ENCODE peak calls at places on chromosome 21, in nine cellular contexts. T, G, A, U, C, R, M, Q and W are unnamed samples.

GRCh38 chr21:41648591-41649031 is 118.2 kb downstream of the RIPK4 start:
- DNase-seq in M (no peak), T (no peak), G (no peak), U (no peak), R (no peak), Q (peak), A (peak), C (no peak), W (peak)

GRCh38 chr21:17925900-17926299 is 106.7 kb upstream of the C21orf91 start:
- DNase-seq in U (peak), A (peak), M (peak), C (no peak), G (peak), Q (peak), R (peak), T (no peak), W (peak)

GRCh38 chr21:19420607-19421006 is 1017.0 kb upstream of the TMPRSS15 start:
- DNase-seq in R (no peak), M (no peak), G (no peak), C (no peak), U (peak), Q (no peak), T (no peak), A (no peak), W (no peak)

GRCh38 chr21:10521091-10521598 is at the start of gene TPTE:
- DNase-seq in C (no peak), R (no peak), U (no peak), A (no peak), T (peak), G (no peak), M (no peak), Q (no peak), W (no peak)

GRCh38 chr21:40568756-40569155 is 278.2 kb downstream of the DSCAM start:
- DNase-seq in U (no peak), G (no peak), M (no peak), C (no peak), T (no peak), A (no peak), R (no peak), Q (no peak), W (no peak)

GRCh38 chr21:25133939-25134338 is 473.3 kb downstream of the MRPL39 start:
- DNase-seq in A (peak), C (no peak), M (no peak), R (no peak), U (no peak), G (no peak), Q (peak), T (no peak), W (no peak)

GRCh38 chr21:43851593-43851992 is 13.4 kb upstream of the AGPAT3 start:
- DNase-seq in T (no peak), G (no peak), U (no peak), C (no peak), R (no peak), A (no peak), Q (no peak), M (no peak), W (no peak)

GRCh38 chr21:41641821-41642368 is 125.0 kb downstream of the RIPK4 start:
- DNase-seq in A (peak), M (no peak), C (no peak), U (peak), Q (peak), G (peak), T (no peak), R (peak), W (peak)

GRCh38 chr21:41899431-41900202 is 20.5 kb upstream of the PRDM15 start:
- DNase-seq in T (no peak), C (no peak), M (no peak), Q (no peak), R (no peak), A (no peak), U (no peak), G (no peak), W (no peak)

GRCh38 chr21:35974801-35975200 is 85.5 kb downstream of the SETD4 start:
- DNase-seq in G (no peak), T (no peak), Q (peak), M (no peak), R (peak), C (peak), U (no peak), A (peak), W (no peak)

GRCh38 chr21:45091540-45092322 is 17.4 kb downstream of the ADARB1 start:
- DNase-seq in M (no peak), C (no peak), Q (no peak), A (peak), R (no peak), U (no peak), G (no peak), T (peak), W (peak)

GRCh38 chr21:27060190-27060589 is 93.3 kb upstream of the ADAMTS5 start:
- DNase-seq in G (no peak), Q (no peak), T (no peak), A (peak), R (no peak), M (no peak), U (no peak), C (no peak), W (peak)

DNA sequence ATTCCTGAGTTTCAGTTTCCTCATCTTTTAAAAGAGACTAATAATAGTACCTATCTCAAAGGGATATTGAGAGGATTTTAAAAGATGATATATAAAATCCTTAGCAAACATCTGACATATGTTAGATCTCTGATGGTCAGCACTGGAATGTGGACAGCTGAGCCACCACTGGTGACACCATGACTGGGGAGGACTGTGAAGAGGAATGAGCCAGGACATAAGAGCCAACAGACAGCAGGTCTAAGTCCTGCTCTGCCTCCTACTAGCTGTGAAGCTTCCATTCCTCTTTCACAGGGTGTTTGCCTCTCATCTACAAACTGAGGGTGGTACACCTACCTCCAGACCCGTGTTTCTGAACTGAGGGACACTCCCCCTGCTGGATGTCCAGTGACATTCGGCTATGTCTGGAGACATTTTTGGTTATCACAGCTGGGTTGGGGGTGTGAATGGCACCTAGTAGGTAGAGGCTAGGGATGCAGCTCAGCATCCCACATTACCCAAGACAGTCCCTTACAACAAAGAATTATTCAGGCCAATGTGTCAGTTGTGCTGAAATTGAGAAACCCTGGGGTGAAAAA is 109.1 kb upstream of the OLIG2 start:
- DNase-seq in U (no peak), M (peak), T (peak), Q (peak), R (peak), G (no peak), C (peak), A (no peak), W (no peak)
- TF ChIP-seq CTCF in U (no peak), M (peak), T (peak), Q (peak), R (peak), G (peak), C (peak), A (no peak), W (no peak)

GRCh38 chr21:46100426-46100825 is 2.5 kb downstream of the COL6A2 start:
- DNase-seq in A (peak), G (no peak), U (peak), Q (peak), M (no peak), C (no peak), T (no peak), R (no peak), W (peak)

GRCh38 chr21:46098303-46099141 is 610 bp downstream of the COL6A2 start:
- DNase-seq in T (peak), C (no peak), M (no peak), A (no peak), Q (no peak), U (peak), R (no peak), G (peak), W (peak)

GRCh38 chr21:46097826-46098286 is at the start of gene COL6A2:
- DNase-seq in R (no peak), Q (peak), G (peak), U (peak), T (peak), A (peak), C (no peak), M (no peak), W (peak)

GRCh38 chr21:46100020-46100419 is 2.1 kb downstream of the COL6A2 start:
- DNase-seq in R (no peak), T (no peak), C (no peak), M (no peak), A (no peak), G (no peak), U (no peak), Q (no peak), W (no peak)

DNA sequence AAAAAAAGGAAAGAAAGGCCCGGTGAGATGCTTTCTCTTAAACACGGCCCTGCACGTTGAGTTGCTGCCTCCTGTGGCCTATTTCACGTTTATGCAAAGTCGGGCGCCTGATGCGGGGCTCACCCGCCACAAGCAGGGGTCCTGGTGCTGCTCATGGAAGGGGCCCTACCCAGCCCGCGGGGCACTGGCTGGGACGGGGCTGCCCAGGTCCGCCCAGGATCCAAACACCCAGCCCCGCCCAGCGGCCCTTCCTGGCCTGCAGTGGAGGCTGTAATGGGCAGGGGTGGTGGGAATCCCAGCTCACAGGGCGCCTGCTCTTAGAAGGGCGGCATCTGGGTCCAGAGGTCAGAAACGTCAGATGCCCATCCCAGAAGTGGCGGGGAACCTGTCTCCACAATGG is 1.6 kb downstream of the COL6A2 start:
- DNase-seq in U (peak), C (no peak), M (no peak), R (peak), T (peak), G (peak), Q (peak), A (peak), W (peak)
- H3K27ac ChIP-seq in U (peak), C (no peak), M (no peak), R (no peak), T (no peak), G (no peak), Q (peak), A (peak), W (peak)

GRCh38 chr21:38384675-38385074 is 113.6 kb downstream of the ERG start:
- DNase-seq in M (no peak), T (no peak), Q (no peak), U (no peak), A (no peak), G (peak), R (no peak), C (no peak), W (no peak)
- H2AFZ ChIP-seq in M (no peak), T (no peak), Q (no peak), U (no peak), A (no peak), G (no peak), R (no peak), C (no peak), W (no peak)

GRCh38 chr21:38511662-38512243 is 13.5 kb upstream of the ERG start:
- DNase-seq in A (no peak), C (no peak), R (no peak), T (no peak), Q (peak), U (no peak), G (no peak), M (no peak), W (no peak)
- TF ChIP-seq CTCF in A (no peak), C (no peak), R (peak), T (no peak), Q (peak), U (no peak), G (no peak), M (no peak), W (peak)